ENCODE peak calls at places on chromosome 19, in five cellular contexts. E is tibial nerve, A is lower lobe of right lung, F is Karpas-422, B is mucosa of descending colon. U is an unnamed sample. For H3K9me3, the result is how much of the 10 kb centered on the place peaks cover.

GRCh38 chr19:5627395-5627904 is 4.6 kb downstream of the SAFB start:
- DNase-seq in E (peak), A (peak), F (peak), B (peak), U (no peak)

GRCh38 chr19:55352040-55352439 is 2.5 kb downstream of the COX6B2 start:
- DNase-seq in E (no peak), A (no peak), F (no peak), B (no peak), U (no peak)

GRCh38 chr19:1671716-1672037 is 19.3 kb upstream of the TCF3 start:
- DNase-seq in E (no peak), A (no peak), F (no peak), B (no peak), U (no peak)

GRCh38 chr19:16048583-16048982 is 27.7 kb upstream of the TPM4 start:
- DNase-seq in E (no peak), A (no peak), F (no peak), B (no peak), U (no peak)

GRCh38 chr19:49689133-49690072 is at the start of gene ADM5:
- DNase-seq in E (no peak), A (peak), F (no peak), B (no peak), U (no peak)

GRCh38 chr19:17107546-17108452 is 32.2 kb downstream of the MYO9B start:
- DNase-seq in E (peak), A (peak), F (peak), B (peak), U (no peak)

GRCh38 chr19:38004505-38005223 is 97.7 kb downstream of the SIPA1L3 start:
- DNase-seq in E (peak), A (peak), F (peak), B (peak), U (no peak)

GRCh38 chr19:1355258-1355973 is 28.3 kb upstream of the NDUFS7 start:
- DNase-seq in E (no peak), A (no peak), F (peak), B (no peak), U (no peak)

GRCh38 chr19:46737761-46738171 is 8.1 kb upstream of the FKRP start:
- DNase-seq in E (no peak), A (no peak), F (no peak), B (no peak), U (no peak)

GRCh38 chr19:49151339-49152217 is 3.6 kb downstream of the HRC start:
- DNase-seq in E (peak), A (peak), F (peak), B (peak), U (peak)

GRCh38 chr19:44777715-44778347 is at the start of gene CBLC:
- DNase-seq in E (no peak), A (peak), F (no peak), B (peak), U (no peak)

GRCh38 chr19:4291200-4291732 is 10.9 kb downstream of the TMIGD2 start:
- DNase-seq in E (no peak), A (no peak), F (peak), B (no peak), U (no peak)

GRCh38 chr19:17037184-17037583 is 10.6 kb upstream of the CPAMD8 start:
- DNase-seq in E (no peak), A (no peak), F (no peak), B (no peak), U (no peak)

GRCh38 chr19:21586341-21587116 is 81.1 kb downstream of the ZNF429 start:
- DNase-seq in E (no peak), A (peak), F (no peak), B (no peak), U (no peak)

GRCh38 chr19:1470864-1471513 is 8.0 kb downstream of the C19orf25 start:
- DNase-seq in E (no peak), A (no peak), F (no peak), B (no peak), U (no peak)

GRCh38 chr19:16541526-16542044 is 652 bp downstream of the CHERP start:
- DNase-seq in E (no peak), A (no peak), F (no peak), B (no peak), U (no peak)

GRCh38 chr19:8334458-8335342 is 8.4 kb downstream of the KANK3 start:
- DNase-seq in E (no peak), A (peak), F (no peak), B (peak), U (no peak)

GRCh38 chr19:45492627-45493470 is 4.0 kb downstream of the RTN2 start:
- DNase-seq in E (no peak), A (no peak), F (no peak), B (peak), U (no peak)

GRCh38 chr19:14107581-14108461 is 9.7 kb downstream of the PRKACA start:
- DNase-seq in E (no peak), A (no peak), F (peak), B (no peak), U (no peak)

GRCh38 chr19:31332096-31332495 is 17.1 kb downstream of the TSHZ3 start:
- DNase-seq in E (no peak), A (no peak), F (no peak), B (no peak), U (no peak)

GRCh38 chr19:40392894-40393517 is 3.0 kb upstream of the HIPK4 start:
- DNase-seq in E (no peak), A (peak), F (peak), B (no peak), U (no peak)

DNA sequence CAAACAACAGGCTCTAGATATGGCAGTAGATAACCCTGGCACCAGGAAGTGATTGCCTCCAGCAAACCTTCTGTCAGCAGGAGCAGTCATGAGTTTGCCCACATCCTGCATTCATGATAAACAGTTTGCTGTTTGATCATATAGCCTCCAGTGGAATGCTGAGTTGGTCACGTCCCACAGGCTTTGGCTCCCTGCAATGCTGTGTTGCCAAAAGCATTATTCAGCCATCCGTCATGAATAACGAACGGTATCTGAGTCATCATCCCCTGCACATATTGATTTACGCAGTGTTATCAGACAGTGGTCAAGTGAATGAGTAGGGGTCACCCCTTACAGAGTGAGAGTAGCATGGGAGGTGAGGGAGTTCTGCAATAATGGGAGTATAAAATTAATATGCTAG is 21.9 kb upstream of the ZNF432 start:
- DNase-seq in E (no peak), A (no peak), F (no peak), B (no peak), U (no peak)
- H3K9me3 ChIP-seq in E (under half), A (half or more), F (half or more), B (half or more), U (half or more)

GRCh38 chr19:51915324-51915867 is 10.6 kb upstream of the ZNF649 start:
- DNase-seq in E (no peak), A (no peak), F (no peak), B (no peak), U (no peak)
- H3K9me3 ChIP-seq in E (under half), A (half or more), F (half or more), B (half or more), U (under half)

DNA sequence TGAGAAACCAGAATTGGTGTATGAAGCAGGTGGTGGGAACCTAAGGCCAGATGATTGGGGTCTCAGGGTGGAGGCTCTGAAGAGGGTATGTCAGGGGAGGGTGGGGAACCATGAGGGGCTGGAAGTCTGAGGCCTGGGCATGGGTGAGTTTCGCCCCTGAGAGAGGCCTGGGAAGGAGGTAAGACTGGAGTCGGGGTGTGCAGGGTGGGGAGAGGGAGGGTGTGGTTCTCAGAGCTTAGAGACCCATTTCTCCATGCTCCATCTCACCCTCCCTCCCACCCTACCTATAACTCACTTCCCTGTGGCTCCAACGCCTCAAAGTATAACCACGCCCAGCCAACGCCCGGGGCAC is 1.0 kb upstream of the KLHL26 start:
- DNase-seq in E (no peak), A (no peak), F (no peak), B (no peak), U (no peak)
- H3K9me3 ChIP-seq in E (under half), A (under half), F (under half), B (under half), U (under half)

GRCh38 chr19:6987850-6988249 is 33.4 kb downstream of the MBD3L2B start:
- DNase-seq in E (no peak), A (no peak), F (no peak), B (no peak), U (no peak)
- H3K9me3 ChIP-seq in E (under half), A (under half), F (under half), B (under half), U (under half)

GRCh38 chr19:19719798-19720197 is 13.1 kb downstream of the ZNF14 start:
- DNase-seq in E (no peak), A (no peak), F (peak), B (no peak), U (no peak)
- H3K9me3 ChIP-seq in E (under half), A (half or more), F (half or more), B (half or more), U (under half)

DNA sequence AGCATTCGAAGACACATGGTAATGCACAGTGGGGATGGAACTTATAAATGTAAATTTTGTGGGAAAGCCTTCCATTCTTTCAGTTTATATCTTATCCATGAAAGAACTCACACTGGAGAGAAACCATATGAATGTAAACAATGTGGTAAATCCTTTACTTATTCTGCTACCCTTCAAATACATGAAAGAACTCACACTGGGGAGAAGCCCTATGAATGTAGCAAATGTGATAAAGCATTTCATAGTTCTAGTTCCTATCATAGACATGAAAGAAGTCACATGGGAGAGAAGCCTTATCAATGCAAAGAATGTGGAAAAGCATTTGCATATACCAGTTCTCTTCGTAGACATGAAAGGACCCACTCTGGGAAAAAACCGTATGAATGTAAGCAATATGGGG is 16.2 kb upstream of the ZNF763 start:
- DNase-seq in E (no peak), A (no peak), F (no peak), B (no peak), U (no peak)
- H3K9me3 ChIP-seq in E (under half), A (half or more), F (half or more), B (half or more), U (half or more)

DNA sequence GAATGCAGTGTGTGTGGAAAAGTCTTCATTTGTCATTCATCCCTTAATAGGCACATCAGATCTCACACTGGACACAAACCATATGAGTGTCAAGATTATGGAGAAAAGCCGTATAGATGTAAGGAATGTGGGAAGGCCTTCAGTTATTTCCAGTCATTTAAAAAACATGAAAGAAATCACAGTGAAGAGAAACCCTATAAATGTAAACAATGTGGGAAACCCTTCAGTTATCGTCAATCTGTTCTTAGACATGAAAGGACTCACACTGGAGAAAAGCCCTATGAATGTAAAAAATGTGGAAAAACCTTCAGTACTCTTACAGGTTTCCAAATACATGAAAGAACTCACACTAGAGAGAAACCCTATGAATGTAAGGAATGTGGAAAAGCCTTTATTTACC is 45.3 kb downstream of the ZNF136 start:
- DNase-seq in E (no peak), A (no peak), F (no peak), B (no peak), U (no peak)
- H3K9me3 ChIP-seq in E (under half), A (half or more), F (half or more), B (half or more), U (under half)

GRCh38 chr19:42628411-42629135 is 33.8 kb upstream of the CEACAM8 start:
- DNase-seq in E (no peak), A (no peak), F (no peak), B (no peak), U (no peak)

GRCh38 chr19:42629191-42629590 is 34.5 kb upstream of the CEACAM8 start:
- DNase-seq in E (no peak), A (no peak), F (no peak), B (no peak), U (no peak)

GRCh38 chr19:42626181-42626580 is 31.5 kb upstream of the CEACAM8 start:
- DNase-seq in E (no peak), A (no peak), F (no peak), B (no peak), U (no peak)

DNA sequence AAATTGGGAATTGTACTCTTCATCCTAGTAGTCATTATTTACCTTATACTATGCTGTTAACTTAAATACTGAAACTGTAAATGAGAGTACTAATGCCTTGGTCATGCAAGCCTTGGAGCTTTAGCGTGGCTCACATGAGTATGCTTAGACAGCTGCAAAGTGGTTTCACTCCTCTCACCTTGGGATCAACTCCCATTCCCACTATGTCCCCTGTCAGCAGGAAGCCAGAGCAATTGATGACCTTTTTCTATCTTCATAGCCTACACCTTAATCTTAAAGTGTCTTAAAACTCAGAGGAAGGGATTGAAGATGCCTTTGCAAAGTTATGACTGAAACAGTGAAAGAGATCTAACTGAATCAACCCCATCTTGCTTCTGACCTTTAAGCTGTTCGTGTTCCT is 33.2 kb upstream of the CEACAM8 start:
- DNase-seq in E (no peak), A (no peak), F (no peak), B (no peak), U (no peak)
- H3K9me3 ChIP-seq in E (under half), A (under half), F (under half), B (under half), U (under half)

GRCh38 chr19:9348253-9348652 is 14.6 kb upstream of the ZNF177 start:
- DNase-seq in E (no peak), A (no peak), F (no peak), B (no peak), U (no peak)
- H3K9me3 ChIP-seq in E (under half), A (half or more), F (under half), B (half or more), U (under half)

U was measured in T-helper 17 cell.